ENCODE peak calls at places on chromosomes 16 and 17, in four cellular contexts. F is A549, X is HepG2, U is K562. E is an unnamed sample.
A peak's percentile ranks its signal among the peaks of the same experiment; 100 is the strongest.

GRCh38 chr17:49715717-49716279 is 8.0 kb upstream of the SLC35B1 start:
- DNase-seq in X (no peak), U (no peak), F (no peak), E (no peak)

GRCh38 chr17:731943-732787 is at the start of gene TLCD3A:
- DNase-seq in X (no peak), U (peak; percentile 86), F (peak; percentile 82), E (no peak)

GRCh38 chr16:79411357-79411756 is 189.2 kb downstream of the MAF start:
- DNase-seq in F (no peak), U (no peak), X (no peak), E (no peak)

GRCh38 chr16:31477220-31478216 is 5.4 kb upstream of the SLC5A2 start:
- DNase-seq in X (peak; percentile 93), U (peak; percentile 90), F (no peak), E (no peak)

GRCh38 chr16:23702951-23703350 is 10.1 kb downstream of the ERN2 start:
- DNase-seq in U (no peak), F (no peak), X (no peak), E (no peak)

GRCh38 chr17:48649741-48650140 is 23.6 kb upstream of the HOXB9 start:
- DNase-seq in X (no peak), U (no peak), F (no peak), E (no peak)

GRCh38 chr17:19397556-19398041 is 10.6 kb upstream of the MFAP4 start:
- DNase-seq in F (no peak), U (no peak), X (peak; percentile 49), E (no peak)

GRCh38 chr16:85199069-85199725 is 86.9 kb upstream of the CIBAR2 start:
- DNase-seq in X (no peak), U (no peak), F (no peak), E (no peak)

GRCh38 chr17:28745777-28746473 is 2.1 kb downstream of the TRAF4 start:
- DNase-seq in X (no peak), U (no peak), F (no peak), E (no peak)

GRCh38 chr16:60922920-60923319 is 1113.3 kb downstream of the CDH8 start:
- DNase-seq in U (no peak), F (no peak), X (no peak), E (no peak)

GRCh38 chr17:1785925-1786324 is 24.1 kb downstream of the SERPINF1 start:
- DNase-seq in F (no peak), U (no peak), X (no peak), E (no peak)

GRCh38 chr17:3879181-3879580 is 13.7 kb downstream of the CAMKK1 start:
- DNase-seq in U (no peak), X (no peak), F (no peak), E (no peak)

GRCh38 chr16:69345923-69346322 is 5.7 kb downstream of the TMED6 start:
- DNase-seq in F (no peak), U (no peak), X (no peak), E (peak; percentile 5)

GRCh38 chr16:20814761-20815160 is 8.4 kb downstream of the REXO5 start:
- DNase-seq in X (no peak), U (no peak), F (no peak), E (no peak)

GRCh38 chr17:13957636-13958035 is 111.7 kb upstream of the COX10 start:
- DNase-seq in U (no peak), F (no peak), X (no peak), E (no peak)

GRCh38 chr16:30068750-30069574 is 3.4 kb downstream of the ALDOA start:
- DNase-seq in U (no peak), X (peak; percentile 54), F (no peak), E (no peak)

GRCh38 chr17:79925242-79925957 is 86.2 kb upstream of the CBX4 start:
- DNase-seq in X (no peak), F (peak; percentile 72), U (no peak), E (no peak)

GRCh38 chr16:82046541-82046940 is 11.5 kb downstream of the HSD17B2 start:
- DNase-seq in U (no peak), F (no peak), X (no peak), E (no peak)

GRCh38 chr17:80919331-80920284 is 72.0 kb upstream of the CHMP6 start:
- DNase-seq in U (no peak), X (no peak), F (no peak), E (no peak)

GRCh38 chr17:63140255-63140654 is 174.2 kb downstream of the TANC2 start:
- DNase-seq in X (no peak), U (no peak), F (no peak), E (peak; percentile 4)

GRCh38 chr17:12620200-12620720 is 45.4 kb upstream of the MYOCD start:
- DNase-seq in U (no peak), X (no peak), F (no peak), E (no peak)

GRCh38 chr16:54590836-54591235 is 304.2 kb upstream of the IRX3 start:
- DNase-seq in F (no peak), U (no peak), X (no peak), E (no peak)

GRCh38 chr17:64398330-64398729 is 7.7 kb upstream of the PECAM1 start:
- DNase-seq in F (no peak), X (no peak), U (no peak), E (no peak)

GRCh38 chr17:50829336-50829735 is 6.0 kb upstream of the WFIKKN2 start:
- DNase-seq in F (no peak), U (no peak), X (no peak), E (no peak)

GRCh38 chr17:38584350-38584925 is 21.3 kb downstream of the SRCIN1 start:
- DNase-seq in F (peak; percentile 92), U (peak; percentile 85), X (peak; percentile 41), E (no peak)

DNA sequence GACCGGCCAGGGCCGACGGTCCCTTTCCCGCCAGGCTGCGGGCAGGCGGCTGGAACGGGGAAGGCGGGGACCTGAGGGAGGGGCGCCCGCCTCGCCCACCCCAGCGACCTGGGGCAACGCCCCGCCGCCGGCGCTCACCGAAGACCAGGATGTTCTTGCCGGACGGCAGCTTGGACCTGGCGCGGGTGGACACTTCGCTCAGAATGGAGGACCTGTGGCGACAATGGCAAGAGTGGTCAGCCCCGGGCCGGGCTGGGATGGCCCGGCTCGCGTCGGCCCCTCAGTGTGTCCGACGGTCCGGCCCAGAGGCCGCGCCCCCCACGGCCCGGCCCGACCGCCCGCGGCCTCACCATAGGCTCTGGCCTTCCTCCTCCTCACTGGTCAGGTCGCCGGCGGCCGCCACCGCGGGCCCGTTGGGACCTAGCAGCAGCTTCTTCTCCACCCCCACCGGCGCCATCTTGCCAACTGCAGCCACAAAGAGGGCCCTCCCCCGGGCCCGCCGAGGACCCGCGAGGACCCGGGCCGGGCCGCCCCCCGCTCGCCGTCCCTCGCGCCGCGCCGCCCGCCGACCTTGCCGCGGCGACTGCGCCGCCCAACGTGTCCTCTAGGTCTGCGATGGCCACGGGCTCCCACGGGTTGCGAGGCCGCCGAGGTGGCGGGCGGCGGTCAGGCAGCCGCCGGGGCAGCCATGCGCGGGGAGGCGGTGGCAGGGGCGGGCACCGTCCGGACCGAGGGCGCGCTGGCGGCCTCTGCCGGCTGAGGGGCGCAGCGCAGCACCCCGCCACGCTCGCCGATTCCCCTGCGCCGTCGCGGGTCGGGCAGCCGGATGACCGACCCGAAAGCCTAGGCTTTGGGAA is at the start of gene DYNC1LI2:
- DNase-seq in X (peak; percentile 55), U (peak; percentile 92), F (peak; percentile 80), E (no peak)
- TF ChIP-seq CHD4 in X (no peak), U (no peak), F (no peak), E (no peak)

GRCh38 chr17:31511176-31511540 is 119.7 kb downstream of the RAB11FIP4 start:
- DNase-seq in F (no peak), U (no peak), X (no peak), E (no peak)
- TF ChIP-seq CHD4 in F (no peak), U (no peak), X (no peak), E (no peak)

GRCh38 chr17:16585796-16586195 is 16.8 kb upstream of the ZNF287 start:
- DNase-seq in U (no peak), F (no peak), X (no peak), E (no peak)
- TF ChIP-seq CHD4 in U (no peak), F (no peak), X (no peak), E (no peak)

GRCh38 chr16:87724490-87725291 is 41.1 kb downstream of the KLHDC4 start:
- DNase-seq in X (no peak), U (no peak), F (no peak), E (peak; percentile 25)

GRCh38 chr16:87721622-87722565 is 43.9 kb downstream of the KLHDC4 start:
- DNase-seq in F (no peak), U (peak; percentile 97), X (no peak), E (no peak)

GRCh38 chr16:87720411-87720810 is 45.4 kb downstream of the KLHDC4 start:
- DNase-seq in U (no peak), F (no peak), X (no peak), E (no peak)

GRCh38 chr16:87723224-87723619 is 42.6 kb downstream of the KLHDC4 start:
- DNase-seq in F (no peak), U (peak; percentile 58), X (no peak), E (peak; percentile 58)

GRCh38 chr16:87722590-87723223 is 43.1 kb downstream of the KLHDC4 start:
- DNase-seq in U (no peak), X (no peak), F (no peak), E (no peak)
- TF ChIP-seq CHD4 in U (no peak), X (no peak), F (no peak), E (no peak)

DNA sequence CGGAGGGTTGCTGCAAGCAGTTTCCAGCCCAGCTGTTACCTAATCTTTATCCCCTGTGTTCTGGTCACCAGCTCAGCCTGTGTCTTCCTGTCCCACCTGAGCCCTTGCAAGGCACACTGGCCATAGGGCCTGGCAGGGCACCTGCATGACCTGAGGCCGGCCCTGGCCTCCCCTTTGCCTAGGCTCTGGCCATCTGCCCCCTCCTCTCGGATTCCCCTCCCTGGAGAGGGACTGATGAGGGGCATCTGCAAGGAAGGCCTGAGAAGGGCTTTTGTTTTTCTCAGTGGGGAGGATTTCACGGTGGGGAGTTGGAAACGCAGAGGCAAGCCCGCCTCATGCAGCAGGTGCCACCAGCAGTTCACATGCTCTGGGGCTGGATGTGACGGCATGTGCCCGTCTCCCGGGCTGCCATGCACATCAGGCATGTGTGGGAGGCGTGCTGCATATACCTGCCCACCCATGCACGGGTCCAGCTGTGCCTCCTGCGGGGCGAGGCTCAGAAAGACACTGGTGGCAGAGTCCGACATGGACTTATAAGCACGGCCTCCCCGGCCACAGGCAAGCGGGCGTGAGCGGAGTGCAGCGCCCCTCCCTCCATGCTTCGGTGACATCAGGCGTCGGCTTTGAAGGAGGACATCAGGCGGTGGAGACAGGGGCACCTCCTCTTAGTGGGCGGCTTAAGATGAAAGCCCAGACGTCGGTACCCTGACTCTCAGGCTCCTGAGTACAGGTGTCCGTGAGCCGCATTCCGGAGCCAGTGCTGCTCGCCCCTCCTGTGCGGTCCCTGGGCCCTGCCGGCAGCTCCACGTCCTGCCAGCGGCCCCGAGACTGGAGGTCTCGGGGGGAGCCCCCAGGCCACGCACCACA is 16.5 kb downstream of the ASPSCR1 start:
- DNase-seq in X (peak; percentile 85), U (no peak), F (no peak), E (no peak)
- TF ChIP-seq CHD4 in X (no peak), U (no peak), F (no peak), E (no peak)

DNA sequence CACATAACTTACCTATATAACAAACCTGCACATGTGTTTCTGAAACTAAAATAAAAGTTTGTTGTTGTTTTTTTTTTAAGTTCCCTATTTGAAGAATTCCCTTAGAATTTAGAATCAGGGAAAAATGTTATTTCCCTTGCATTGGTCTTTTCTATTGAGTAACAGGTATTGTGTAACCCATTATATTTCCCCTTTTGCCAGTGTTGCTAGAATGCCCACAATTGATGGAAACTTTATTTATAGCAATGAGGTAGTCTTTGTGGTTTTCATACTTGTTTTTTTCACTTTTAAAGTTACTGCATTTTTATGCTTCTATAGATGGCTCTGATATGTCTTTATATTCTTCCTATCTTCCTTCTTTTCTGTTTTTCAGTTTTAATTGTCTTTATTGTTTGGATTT is 3.9 kb downstream of the NLRP1 start:
- DNase-seq in X (no peak), U (no peak), F (no peak), E (no peak)
- TF ChIP-seq CHD4 in X (no peak), U (no peak), F (no peak), E (no peak)

GRCh38 chr16:8753411-8754054 is 43.9 kb downstream of the TMEM186 start:
- DNase-seq in X (no peak), U (no peak), F (no peak), E (no peak)
- TF ChIP-seq CHD4 in X (no peak), U (no peak), F (no peak), E (no peak)

E was measured in GM12878.